ENCODE peak calls at places on chromosomes 5 and 9, in five cellular contexts. L is Panc1; X is CD8-positive, alpha-beta memory T cell; U is astrocyte of the spinal cord; M is colonic mucosa. T is an unnamed sample.

GRCh38 chr9:136520053-136520540 is 25.8 kb downstream of the NOTCH1 start:
- DNase-seq in X (no peak), L (no peak), U (no peak), M (peak; percentile 93), T (no peak)

GRCh38 chr5:90473321-90474234 is 993 bp downstream of the MBLAC2 start:
- DNase-seq in X (no peak), M (peak; percentile 57), L (no peak), U (peak; percentile 34), T (no peak)

GRCh38 chr9:12698293-12698692 is 5.1 kb downstream of the TYRP1 start:
- DNase-seq in M (no peak), X (no peak), L (no peak), U (peak; percentile 36), T (no peak)

GRCh38 chr5:54446169-54446786 is 9.2 kb upstream of the HSPB3 start:
- DNase-seq in U (no peak), L (no peak), M (no peak), X (no peak), T (no peak)

GRCh38 chr9:114223564-114224246 is 68.4 kb downstream of the COL27A1 start:
- DNase-seq in U (peak; percentile 64), L (peak; percentile 66), X (no peak), M (no peak), T (no peak)

GRCh38 chr9:29285818-29286217 is 1712.5 kb upstream of the C9orf72 start:
- DNase-seq in M (no peak), L (no peak), U (peak; percentile 17), X (no peak), T (no peak)

GRCh38 chr5:98031926-98032325 is 741.5 kb upstream of the RGMB start:
- DNase-seq in L (no peak), U (no peak), M (no peak), X (no peak), T (no peak)

GRCh38 chr5:10351199-10351881 is 2.2 kb upstream of the MARCHF6 start:
- DNase-seq in L (no peak), M (no peak), U (peak; percentile 85), X (no peak), T (peak; percentile 78)

GRCh38 chr5:178074266-178074952 is 38.9 kb upstream of the N4BP3 start:
- DNase-seq in M (no peak), U (peak; percentile 16), X (no peak), L (no peak), T (no peak)

GRCh38 chr9:93555370-93555769 is 21.0 kb upstream of the PHF2 start:
- DNase-seq in X (no peak), L (no peak), M (no peak), U (no peak), T (no peak)

GRCh38 chr9:131516930-131517329 is 14.1 kb downstream of the UCK1 start:
- DNase-seq in M (no peak), L (no peak), U (no peak), X (no peak), T (no peak)

GRCh38 chr5:16253856-16254255 is 74.3 kb upstream of the MARCHF11 start:
- DNase-seq in L (no peak), U (no peak), X (no peak), M (no peak), T (no peak)

GRCh38 chr5:68415177-68416085 is 199.9 kb downstream of the PIK3R1 start:
- DNase-seq in M (no peak), L (no peak), X (no peak), U (no peak), T (no peak)

GRCh38 chr5:167899490-167899889 is 392.0 kb upstream of the WWC1 start:
- DNase-seq in U (peak; percentile 73), L (no peak), X (no peak), M (no peak), T (no peak)

GRCh38 chr9:127837346-127837745 is 17.1 kb downstream of the ENG start:
- DNase-seq in U (peak; percentile 25), M (no peak), L (no peak), X (no peak), T (no peak)

DNA sequence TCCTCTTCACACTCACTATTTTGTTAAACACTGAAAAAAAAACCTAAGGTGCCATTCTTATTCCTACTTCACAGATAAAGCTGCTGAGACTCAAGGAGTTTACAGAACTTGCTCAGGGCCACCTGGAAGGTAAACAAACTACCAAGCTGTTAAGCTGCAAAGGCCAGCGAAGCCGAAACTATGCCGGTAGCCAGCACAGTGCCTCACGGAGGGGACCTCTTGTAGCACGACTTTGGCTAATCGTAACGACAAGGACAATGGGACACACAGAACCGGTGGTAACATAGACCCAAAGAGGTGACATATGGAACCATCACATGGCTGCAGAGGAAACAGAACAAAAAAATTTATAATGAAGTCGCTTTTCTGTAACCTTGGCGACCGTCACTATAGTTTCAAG is 60.2 kb downstream of the S1PR3 start:
- DNase-seq in U (no peak), M (no peak), L (no peak), X (no peak), T (no peak)
- H3K4me3 ChIP-seq in U (no peak overlapping the region), M (no peak overlapping the region), L (no peak overlapping the region), X (no peak overlapping the region), T (no peak overlapping the region)

GRCh38 chr5:67003373-67003905 is 193.2 kb downstream of the CD180 start:
- DNase-seq in L (no peak), M (no peak), X (no peak), U (peak; percentile 10), T (no peak)

GRCh38 chr5:67009028-67009427 is 187.6 kb downstream of the CD180 start:
- DNase-seq in L (no peak), X (no peak), U (no peak), M (no peak), T (no peak)

GRCh38 chr5:67004730-67005350 is 191.8 kb downstream of the CD180 start:
- DNase-seq in U (no peak), L (no peak), X (no peak), M (no peak), T (no peak)

GRCh38 chr5:67003906-67004729 is 192.5 kb downstream of the CD180 start:
- DNase-seq in X (peak; percentile 85), M (peak; percentile 94), U (peak; percentile 88), L (peak; percentile 81), T (peak; percentile 73)

GRCh38 chr5:67006152-67006848 is 190.3 kb downstream of the CD180 start:
- DNase-seq in L (no peak), X (no peak), U (no peak), M (no peak), T (no peak)
- H3K4me3 ChIP-seq in L (no peak overlapping the region), X (peak overlapping the region; percentile 0), U (no peak overlapping the region), M (no peak overlapping the region), T (peak overlapping the region; percentile 98)

GRCh38 chr5:139835656-139836055 is 40.0 kb downstream of the PSD2 start:
- DNase-seq in U (no peak), L (no peak), X (no peak), M (no peak), T (no peak)
- H3K4me3 ChIP-seq in U (no peak overlapping the region), L (no peak overlapping the region), X (no peak overlapping the region), M (no peak overlapping the region), T (no peak overlapping the region)

GRCh38 chr9:33288828-33289483 is 1.4 kb upstream of the NFX1 start:
- DNase-seq in L (no peak), X (no peak), U (no peak), M (no peak), T (no peak)
- H3K4me3 ChIP-seq in L (no peak overlapping the region), X (peak overlapping the region; percentile 71), U (no peak overlapping the region), M (no peak overlapping the region), T (no peak overlapping the region)

GRCh38 chr9:36543916-36544315 is 28.8 kb upstream of the MELK start:
- DNase-seq in X (no peak), M (no peak), L (no peak), U (peak; percentile 68), T (no peak)

GRCh38 chr9:36537861-36538260 is 34.8 kb upstream of the MELK start:
- DNase-seq in L (no peak), M (no peak), U (no peak), X (no peak), T (no peak)

GRCh38 chr9:36542355-36542754 is 30.3 kb upstream of the MELK start:
- DNase-seq in X (no peak), L (no peak), M (no peak), U (no peak), T (no peak)
- H3K4me3 ChIP-seq in X (no peak overlapping the region), L (no peak overlapping the region), M (no peak overlapping the region), U (no peak overlapping the region), T (no peak overlapping the region)

GRCh38 chr5:79773612-79774011 is 84.0 kb downstream of the CMYA5 start:
- DNase-seq in X (no peak), M (no peak), U (no peak), L (no peak), T (no peak)
- H3K4me3 ChIP-seq in X (no peak overlapping the region), M (no peak overlapping the region), U (no peak overlapping the region), L (no peak overlapping the region), T (no peak overlapping the region)

T was measured in keratinocyte.